ENCODE peak calls at places on chromosomes 2 and 18, in four cellular contexts. F is brain microvascular endothelial cell, O is IMR-90, D is uterus. Z is an unnamed sample. For H3K36me3, the result is how much of the 10 kb centered on the place peaks cover.

GRCh38 chr2:50791271-50791670 is 240.7 kb downstream of the NRXN1 start:
- DNase-seq in D (no peak), F (no peak), O (no peak), Z (no peak)

GRCh38 chr18:43060020-43060419 is 55.5 kb downstream of the RIT2 start:
- DNase-seq in D (no peak), O (no peak), F (peak), Z (no peak)

GRCh38 chr2:218026676-218027425 is 24.1 kb upstream of the TNS1 start:
- DNase-seq in O (no peak), D (no peak), F (no peak), Z (peak)

GRCh38 chr2:227822416-227823003 is 8.9 kb downstream of the CCL20 start:
- DNase-seq in D (no peak), F (no peak), O (no peak), Z (no peak)

GRCh38 chr2:46385786-46386577 is 88.8 kb downstream of the EPAS1 start:
- DNase-seq in F (no peak), O (peak), D (no peak), Z (no peak)

GRCh38 chr18:48693625-48694262 is 154.9 kb downstream of the CTIF start:
- DNase-seq in D (no peak), O (peak), F (peak), Z (no peak)

GRCh38 chr2:70705160-70705850 is 62.7 kb downstream of the ADD2 start:
- DNase-seq in O (no peak), D (no peak), F (no peak), Z (no peak)

GRCh38 chr18:48918660-48919415 is 31.9 kb downstream of the SMAD7 start:
- DNase-seq in F (no peak), O (no peak), D (peak), Z (no peak)

GRCh38 chr18:22200611-22201225 is 31.3 kb downstream of the GATA6 start:
- DNase-seq in O (no peak), D (no peak), F (no peak), Z (no peak)

GRCh38 chr18:62101236-62101635 is 85.6 kb downstream of the PIGN start:
- DNase-seq in F (no peak), O (peak), D (no peak), Z (no peak)

GRCh38 chr2:201618744-201619654 is 24.3 kb downstream of the TMEM237 start:
- DNase-seq in O (peak), F (peak), D (peak), Z (peak)

GRCh38 chr2:217975626-217976025 is 27.2 kb downstream of the TNS1 start:
- DNase-seq in O (no peak), F (no peak), D (peak), Z (peak)

GRCh38 chr2:111653913-111654312 is 230.1 kb downstream of the ANAPC1 start:
- DNase-seq in F (no peak), D (no peak), O (no peak), Z (no peak)

GRCh38 chr2:209809256-209809655 is 37.6 kb downstream of the UNC80 start:
- DNase-seq in O (no peak), D (no peak), F (no peak), Z (no peak)

GRCh38 chr18:74190086-74190485 is 41.8 kb downstream of the TIMM21 start:
- DNase-seq in O (peak), F (no peak), D (no peak), Z (no peak)

GRCh38 chr2:179842498-179843153 is 18.8 kb downstream of the ZNF385B start:
- DNase-seq in O (no peak), F (peak), D (no peak), Z (no peak)

GRCh38 chr2:127609031-127609751 is 36.8 kb upstream of the GPR17 start:
- DNase-seq in F (no peak), D (no peak), O (no peak), Z (peak)

GRCh38 chr2:19216676-19217075 is 141.7 kb downstream of the OSR1 start:
- DNase-seq in D (no peak), F (no peak), O (no peak), Z (no peak)

DNA sequence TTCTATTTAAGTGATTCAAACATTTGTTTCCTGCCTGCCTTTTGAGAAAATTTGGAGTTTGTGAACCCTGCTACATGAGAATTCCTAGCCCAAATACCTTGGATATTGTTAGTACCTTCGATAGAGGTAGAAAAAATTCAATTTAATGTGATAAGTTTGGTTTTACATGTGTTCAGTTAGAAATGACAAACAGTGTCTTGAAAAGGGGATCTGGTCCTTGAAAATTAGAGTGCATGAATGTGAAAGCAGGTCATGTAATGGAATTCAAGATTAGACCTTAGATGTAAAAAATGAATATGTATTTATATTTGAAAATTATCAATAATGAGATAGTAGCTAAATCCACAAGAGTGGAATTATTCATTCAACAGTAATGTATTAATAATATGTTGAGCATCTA is 70.5 kb downstream of the PIK3C3 start:
- DNase-seq in D (no peak), F (no peak), O (no peak), Z (no peak)
- H3K36me3 ChIP-seq in D (under half), F (under half), O (under half), Z (under half)

GRCh38 chr18:9849407-9849961 is 36.3 kb upstream of the TXNDC2 start:
- DNase-seq in O (no peak), D (no peak), F (no peak), Z (no peak)
- H3K36me3 ChIP-seq in O (under half), D (under half), F (under half), Z (under half)

DNA sequence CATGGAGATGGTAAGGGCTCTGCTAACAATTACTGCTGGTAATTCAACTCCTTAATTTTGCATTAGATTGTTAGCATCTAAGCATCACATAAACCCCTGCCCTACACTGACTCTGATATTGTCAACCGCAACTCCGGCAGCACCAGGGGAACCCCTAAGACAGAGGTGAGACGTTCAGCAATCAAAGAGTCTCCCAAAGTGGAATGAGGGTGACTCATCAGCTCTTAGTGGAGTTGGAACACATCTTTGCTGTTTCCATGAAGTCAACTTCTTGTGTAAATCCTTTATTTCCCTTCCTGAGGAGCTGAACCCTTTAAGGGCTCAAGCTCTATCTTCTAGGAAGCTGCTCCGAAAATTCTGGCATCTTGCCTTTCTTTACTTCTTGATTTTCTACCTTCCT is 52.1 kb downstream of the ABCG8 start:
- DNase-seq in F (no peak), D (no peak), O (peak), Z (no peak)
- H3K36me3 ChIP-seq in F (under half), D (under half), O (under half), Z (half or more)

GRCh38 chr2:144446136-144446535 is 73.8 kb downstream of the ZEB2 start:
- DNase-seq in D (no peak), O (no peak), F (no peak), Z (no peak)

GRCh38 chr2:144441711-144442141 is 78.2 kb downstream of the ZEB2 start:
- DNase-seq in O (no peak), F (no peak), D (no peak), Z (no peak)

GRCh38 chr2:144443837-144444236 is 76.1 kb downstream of the ZEB2 start:
- DNase-seq in O (no peak), F (no peak), D (no peak), Z (no peak)

GRCh38 chr2:144445196-144445595 is 74.7 kb downstream of the ZEB2 start:
- DNase-seq in D (no peak), F (no peak), O (no peak), Z (no peak)

GRCh38 chr2:144444418-144444817 is 75.5 kb downstream of the ZEB2 start:
- DNase-seq in F (no peak), D (no peak), O (no peak), Z (no peak)
- H3K36me3 ChIP-seq in F (under half), D (under half), O (under half), Z (under half)

DNA sequence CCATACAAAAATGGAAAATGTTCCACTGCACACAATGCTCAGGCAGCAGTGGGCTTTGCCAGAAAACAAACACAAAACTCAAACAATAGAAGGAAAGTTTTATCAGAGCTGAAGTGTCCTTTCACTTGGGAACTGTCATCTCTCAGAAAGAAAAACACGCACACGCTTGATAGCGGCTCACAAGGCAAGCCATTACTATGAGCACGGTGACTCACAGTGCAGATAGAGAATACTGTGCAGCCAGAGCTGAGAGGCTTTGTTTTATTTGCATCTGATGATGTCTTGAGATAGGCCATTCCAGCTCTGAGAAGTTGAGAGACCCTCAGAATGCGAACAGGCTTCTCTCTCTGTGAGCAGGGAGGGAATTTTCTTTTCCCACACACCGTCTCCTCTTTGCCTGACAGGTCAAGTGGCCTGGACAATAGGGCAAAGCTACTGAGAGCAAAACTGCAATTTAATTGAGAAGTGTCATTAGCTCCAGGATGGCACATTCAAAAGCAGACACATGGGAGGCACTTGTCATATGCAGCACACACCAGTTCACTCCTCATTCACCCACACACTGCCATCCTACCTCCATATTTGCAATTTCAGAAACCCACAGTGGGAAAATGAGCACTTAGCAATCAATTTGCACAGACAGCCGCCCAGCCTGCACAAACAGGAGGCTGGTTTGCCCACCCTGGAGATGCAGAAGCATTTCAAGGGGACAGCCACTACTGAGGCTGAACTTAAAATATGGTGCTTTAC is 236.5 kb downstream of the SS18 start:
- DNase-seq in O (no peak), F (peak), D (no peak), Z (no peak)
- H3K36me3 ChIP-seq in O (under half), F (under half), D (under half), Z (under half)

GRCh38 chr2:197109326-197109725 is 182.8 kb upstream of the PGAP1 start:
- DNase-seq in O (no peak), F (no peak), D (no peak), Z (no peak)
- H3K36me3 ChIP-seq in O (under half), F (under half), D (under half), Z (under half)

DNA sequence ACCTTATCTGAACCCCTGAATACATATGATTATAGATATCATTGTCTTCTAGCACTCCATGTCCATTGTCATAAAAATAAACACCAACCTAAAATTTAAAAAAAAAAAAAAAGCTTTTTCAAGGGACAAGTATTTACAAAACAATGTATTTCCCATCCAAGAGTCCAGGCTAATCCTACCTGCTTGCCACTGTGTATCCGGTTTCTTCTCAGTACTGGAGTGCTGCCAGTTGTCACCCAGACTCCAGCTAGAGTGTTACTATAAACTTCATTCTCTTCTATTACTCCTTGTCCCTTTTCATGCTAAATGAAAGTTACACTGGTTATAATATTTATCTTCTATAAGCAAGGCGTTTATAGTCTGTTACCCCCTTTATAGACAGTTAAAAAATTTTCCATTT is 35.8 kb downstream of the MSH6 start:
- DNase-seq in F (no peak), D (no peak), O (no peak), Z (no peak)
- H3K36me3 ChIP-seq in F (under half), D (under half), O (under half), Z (half or more)

DNA sequence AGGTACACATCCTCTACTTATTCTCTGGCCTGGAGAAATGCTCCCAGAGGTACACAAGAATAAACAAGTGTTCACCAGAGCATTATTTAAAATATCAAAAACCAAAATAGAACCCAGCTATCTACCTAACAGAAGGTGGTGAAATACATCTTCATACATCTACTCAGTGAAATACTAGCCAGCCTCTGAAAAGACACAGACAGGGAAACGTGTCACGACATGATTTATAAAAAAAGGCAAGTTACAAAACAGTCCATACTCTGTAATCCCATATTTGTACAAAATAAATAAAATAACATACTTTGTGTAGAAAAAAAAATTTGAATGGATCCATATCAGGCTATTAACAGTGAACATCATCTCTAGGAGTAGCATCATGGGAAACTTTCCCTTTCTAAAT is 38.2 kb downstream of the KANSL3 start:
- DNase-seq in O (no peak), F (no peak), D (no peak), Z (no peak)
- H3K36me3 ChIP-seq in O (half or more), F (half or more), D (under half), Z (half or more)

GRCh38 chr2:147501973-147502372 is 342.9 kb upstream of the ACVR2A start:
- DNase-seq in D (no peak), O (no peak), F (no peak), Z (no peak)

GRCh38 chr2:147500819-147501395 is 343.9 kb upstream of the ACVR2A start:
- DNase-seq in O (no peak), D (no peak), F (no peak), Z (no peak)

GRCh38 chr2:147502895-147503294 is 341.9 kb upstream of the ACVR2A start:
- DNase-seq in F (no peak), D (no peak), O (no peak), Z (no peak)

GRCh38 chr2:147500229-147500628 is 344.6 kb upstream of the ACVR2A start:
- DNase-seq in D (no peak), F (no peak), O (no peak), Z (no peak)

DNA sequence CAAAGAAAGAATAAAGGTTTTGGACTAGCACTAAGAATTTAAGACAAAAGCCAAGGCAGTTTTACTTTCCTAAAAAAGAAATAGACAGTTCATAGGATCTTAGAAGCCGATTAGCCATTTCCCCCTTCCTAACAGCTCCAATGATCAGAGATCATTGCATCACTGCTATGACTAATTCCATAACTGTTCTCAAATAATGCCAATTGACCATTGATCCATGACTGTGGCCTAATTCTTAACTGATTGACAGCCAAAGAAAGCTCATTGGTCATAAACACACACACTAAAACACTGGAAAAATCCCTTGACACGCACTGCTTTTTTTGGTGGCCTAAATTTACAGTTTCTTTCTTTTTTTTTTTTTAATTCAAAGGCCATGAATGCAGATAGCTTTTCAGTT is 345.0 kb upstream of the ACVR2A start:
- DNase-seq in D (no peak), F (no peak), O (no peak), Z (no peak)
- H3K36me3 ChIP-seq in D (under half), F (under half), O (under half), Z (under half)

GRCh38 chr2:191451116-191451515 is 205.9 kb downstream of the MYO1B start:
- DNase-seq in O (no peak), F (no peak), D (no peak), Z (no peak)
- H3K36me3 ChIP-seq in O (under half), F (under half), D (under half), Z (under half)

Z was measured in suprapubic skin.